ENCODE peak calls at places on chromosomes 2 and 18, in ten cellular contexts. One of them, this sample, is unnamed.

GRCh38 chr2:239538357-239539052 is 137.7 kb upstream of the HDAC4 start:
- DNase-seq in DND-41: no peak
- DNase-seq in body of pancreas: no peak
- DNase-seq in ascending aorta: no peak
- DNase-seq in H9: no peak
- DNase-seq in uterus: no peak
- DNase-seq in A549: no peak
- DNase-seq in cardiac muscle cell: no peak
- DNase-seq in lung: no peak
- DNase-seq in esophagus muscularis mucosa: no peak
- DNase-seq in this sample: no peak

GRCh38 chr18:55861266-55861665 is 273.3 kb upstream of the TCF4 start:
- DNase-seq in DND-41: no peak
- DNase-seq in body of pancreas: no peak
- DNase-seq in ascending aorta: no peak
- DNase-seq in H9: peak
- DNase-seq in uterus: no peak
- DNase-seq in A549: no peak
- DNase-seq in cardiac muscle cell: peak
- DNase-seq in lung: no peak
- DNase-seq in esophagus muscularis mucosa: no peak
- DNase-seq in this sample: no peak

GRCh38 chr2:58098254-58099096 is 51.9 kb downstream of the VRK2 start:
- DNase-seq in DND-41: no peak
- DNase-seq in body of pancreas: no peak
- DNase-seq in ascending aorta: no peak
- DNase-seq in H9: no peak
- DNase-seq in uterus: no peak
- DNase-seq in A549: no peak
- DNase-seq in cardiac muscle cell: peak
- DNase-seq in lung: no peak
- DNase-seq in esophagus muscularis mucosa: no peak
- DNase-seq in this sample: no peak

GRCh38 chr2:122523143-122523542 is 767.7 kb downstream of the TSN start:
- DNase-seq in DND-41: no peak
- DNase-seq in body of pancreas: no peak
- DNase-seq in ascending aorta: no peak
- DNase-seq in H9: peak
- DNase-seq in uterus: no peak
- DNase-seq in A549: no peak
- DNase-seq in cardiac muscle cell: no peak
- DNase-seq in lung: no peak
- DNase-seq in esophagus muscularis mucosa: no peak
- DNase-seq in this sample: no peak

GRCh38 chr2:179104736-179105135 is 54.8 kb upstream of the CCDC141 start:
- DNase-seq in DND-41: no peak
- DNase-seq in body of pancreas: no peak
- DNase-seq in ascending aorta: no peak
- DNase-seq in H9: no peak
- DNase-seq in uterus: no peak
- DNase-seq in A549: no peak
- DNase-seq in cardiac muscle cell: peak
- DNase-seq in lung: no peak
- DNase-seq in esophagus muscularis mucosa: no peak
- DNase-seq in this sample: no peak

GRCh38 chr2:109129921-109130725 is 1.1 kb downstream of the SH3RF3 start:
- DNase-seq in DND-41: no peak
- DNase-seq in body of pancreas: peak
- DNase-seq in ascending aorta: no peak
- DNase-seq in H9: peak
- DNase-seq in uterus: no peak
- DNase-seq in A549: no peak
- DNase-seq in cardiac muscle cell: peak
- DNase-seq in lung: no peak
- DNase-seq in esophagus muscularis mucosa: no peak
- DNase-seq in this sample: no peak

GRCh38 chr2:182360012-182360662 is 66.7 kb downstream of the PDE1A start:
- DNase-seq in DND-41: no peak
- DNase-seq in body of pancreas: peak
- DNase-seq in ascending aorta: no peak
- DNase-seq in H9: no peak
- DNase-seq in uterus: peak
- DNase-seq in A549: no peak
- DNase-seq in cardiac muscle cell: peak
- DNase-seq in lung: no peak
- DNase-seq in esophagus muscularis mucosa: no peak
- DNase-seq in this sample: no peak

GRCh38 chr2:200306719-200306968 is 151 bp downstream of the SPATS2L start:
- DNase-seq in DND-41: no peak
- DNase-seq in body of pancreas: no peak
- DNase-seq in ascending aorta: no peak
- DNase-seq in H9: no peak
- DNase-seq in uterus: no peak
- DNase-seq in A549: no peak
- DNase-seq in cardiac muscle cell: no peak
- DNase-seq in lung: no peak
- DNase-seq in esophagus muscularis mucosa: no peak
- DNase-seq in this sample: no peak

GRCh38 chr18:37661061-37661460 is 95.5 kb upstream of the CELF4 start:
- DNase-seq in DND-41: no peak
- DNase-seq in body of pancreas: no peak
- DNase-seq in ascending aorta: no peak
- DNase-seq in H9: no peak
- DNase-seq in uterus: no peak
- DNase-seq in A549: no peak
- DNase-seq in cardiac muscle cell: no peak
- DNase-seq in lung: peak
- DNase-seq in esophagus muscularis mucosa: peak
- DNase-seq in this sample: no peak

GRCh38 chr2:63424329-63425078 is 163.8 kb downstream of the WDPCP start:
- DNase-seq in DND-41: peak
- DNase-seq in body of pancreas: no peak
- DNase-seq in ascending aorta: no peak
- DNase-seq in H9: peak
- DNase-seq in uterus: no peak
- DNase-seq in A549: peak
- DNase-seq in cardiac muscle cell: peak
- DNase-seq in lung: no peak
- DNase-seq in esophagus muscularis mucosa: no peak
- DNase-seq in this sample: no peak

GRCh38 chr18:45689386-45689785 is 34.6 kb upstream of the SLC14A1 start:
- DNase-seq in DND-41: peak
- DNase-seq in body of pancreas: no peak
- DNase-seq in ascending aorta: no peak
- DNase-seq in H9: no peak
- DNase-seq in uterus: no peak
- DNase-seq in A549: no peak
- DNase-seq in cardiac muscle cell: no peak
- DNase-seq in lung: no peak
- DNase-seq in esophagus muscularis mucosa: no peak
- DNase-seq in this sample: no peak

GRCh38 chr2:23622466-23622865 is 237.5 kb downstream of the KLHL29 start:
- DNase-seq in DND-41: no peak
- DNase-seq in body of pancreas: no peak
- DNase-seq in ascending aorta: no peak
- DNase-seq in H9: no peak
- DNase-seq in uterus: no peak
- DNase-seq in A549: no peak
- DNase-seq in cardiac muscle cell: no peak
- DNase-seq in lung: no peak
- DNase-seq in esophagus muscularis mucosa: no peak
- DNase-seq in this sample: no peak

GRCh38 chr2:38702413-38702812 is 36.5 kb downstream of the GALM start:
- DNase-seq in DND-41: no peak
- DNase-seq in body of pancreas: no peak
- DNase-seq in ascending aorta: no peak
- DNase-seq in H9: no peak
- DNase-seq in uterus: no peak
- DNase-seq in A549: no peak
- DNase-seq in cardiac muscle cell: peak
- DNase-seq in lung: no peak
- DNase-seq in esophagus muscularis mucosa: no peak
- DNase-seq in this sample: no peak

GRCh38 chr18:45619062-45619825 is 4.0 kb downstream of the SLC14A2 start:
- DNase-seq in DND-41: no peak
- DNase-seq in body of pancreas: no peak
- DNase-seq in ascending aorta: no peak
- DNase-seq in H9: no peak
- DNase-seq in uterus: peak
- DNase-seq in A549: no peak
- DNase-seq in cardiac muscle cell: peak
- DNase-seq in lung: peak
- DNase-seq in esophagus muscularis mucosa: no peak
- DNase-seq in this sample: no peak

GRCh38 chr2:56009758-56010534 is 86.4 kb upstream of the EFEMP1 start:
- DNase-seq in DND-41: no peak
- DNase-seq in body of pancreas: no peak
- DNase-seq in ascending aorta: no peak
- DNase-seq in H9: no peak
- DNase-seq in uterus: no peak
- DNase-seq in A549: peak
- DNase-seq in cardiac muscle cell: peak
- DNase-seq in lung: no peak
- DNase-seq in esophagus muscularis mucosa: no peak
- DNase-seq in this sample: no peak

GRCh38 chr2:107027205-107027604 is 141.2 kb upstream of the ST6GAL2 start:
- DNase-seq in DND-41: no peak
- DNase-seq in body of pancreas: no peak
- DNase-seq in ascending aorta: no peak
- DNase-seq in H9: no peak
- DNase-seq in uterus: no peak
- DNase-seq in A549: no peak
- DNase-seq in cardiac muscle cell: no peak
- DNase-seq in lung: no peak
- DNase-seq in esophagus muscularis mucosa: no peak
- DNase-seq in this sample: no peak

DNA sequence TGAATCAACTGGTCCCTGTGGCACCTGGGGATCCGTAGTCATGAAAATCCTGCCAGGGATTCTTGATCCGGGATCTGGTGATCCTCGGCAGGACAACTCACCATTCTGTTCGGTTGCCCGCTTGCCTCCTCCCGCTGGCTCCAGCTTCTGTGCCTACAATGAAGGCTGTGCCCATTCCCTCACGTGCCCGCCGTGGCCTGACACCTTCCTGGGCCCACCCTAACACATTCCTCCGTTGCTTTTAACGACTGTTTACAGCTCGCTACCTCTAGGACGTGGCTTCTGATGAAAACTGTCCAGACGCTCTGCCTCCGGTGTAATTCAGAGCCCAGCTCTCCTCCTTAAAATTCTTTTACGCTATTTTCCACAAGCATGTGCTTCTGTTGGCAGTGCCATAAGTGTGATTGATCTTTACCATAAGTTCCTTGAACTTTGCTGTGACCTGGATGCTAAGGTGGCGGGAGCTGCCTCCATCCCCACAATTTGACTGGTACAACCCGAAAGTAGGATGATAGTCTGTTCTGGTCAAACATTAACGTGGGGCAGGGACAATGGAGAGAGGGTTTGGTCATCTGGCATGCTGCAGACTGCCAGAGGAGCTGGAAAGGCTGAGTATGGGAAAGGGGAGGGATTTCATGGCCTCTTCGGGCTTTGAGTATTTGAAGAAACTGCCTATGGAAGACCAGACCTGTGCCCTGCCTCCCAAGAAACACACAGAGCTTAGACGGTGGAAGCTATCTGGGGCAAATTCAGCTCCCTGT is 206.8 kb upstream of the TNP1 start:
- DNase-seq in DND-41: no peak
- DNase-seq in body of pancreas: no peak
- DNase-seq in ascending aorta: no peak
- DNase-seq in H9: no peak
- DNase-seq in uterus: no peak
- DNase-seq in A549: no peak
- DNase-seq in cardiac muscle cell: no peak
- DNase-seq in lung: no peak
- DNase-seq in esophagus muscularis mucosa: no peak
- DNase-seq in this sample: no peak
- H3K27ac ChIP-seq in DND-41: no peak
- H3K27ac ChIP-seq in body of pancreas: no peak
- H3K27ac ChIP-seq in ascending aorta: no peak
- H3K27ac ChIP-seq in H9: no peak
- H3K27ac ChIP-seq in uterus: peak
- H3K27ac ChIP-seq in A549: peak
- H3K27ac ChIP-seq in cardiac muscle cell: no peak
- H3K27ac ChIP-seq in lung: peak
- H3K27ac ChIP-seq in esophagus muscularis mucosa: no peak
- H3K27ac ChIP-seq in this sample: no peak

GRCh38 chr18:70075906-70076305 is 128.2 kb upstream of the CD226 start:
- DNase-seq in DND-41: no peak
- DNase-seq in body of pancreas: no peak
- DNase-seq in ascending aorta: no peak
- DNase-seq in H9: no peak
- DNase-seq in uterus: no peak
- DNase-seq in A549: no peak
- DNase-seq in cardiac muscle cell: peak
- DNase-seq in lung: no peak
- DNase-seq in esophagus muscularis mucosa: no peak
- DNase-seq in this sample: no peak
- TF ChIP-seq CTCF in DND-41: no peak
- TF ChIP-seq CTCF in body of pancreas: no peak
- TF ChIP-seq CTCF in ascending aorta: no peak
- TF ChIP-seq CTCF in H9: no peak
- TF ChIP-seq CTCF in uterus: no peak
- TF ChIP-seq CTCF in A549: no peak
- TF ChIP-seq CTCF in cardiac muscle cell: peak
- TF ChIP-seq CTCF in lung: no peak
- TF ChIP-seq CTCF in esophagus muscularis mucosa: no peak
- TF ChIP-seq CTCF in this sample: no peak

GRCh38 chr2:1914541-1915165 is 170.3 kb upstream of the PXDN start:
- DNase-seq in DND-41: no peak
- DNase-seq in body of pancreas: no peak
- DNase-seq in ascending aorta: no peak
- DNase-seq in H9: no peak
- DNase-seq in uterus: no peak
- DNase-seq in A549: no peak
- DNase-seq in cardiac muscle cell: no peak
- DNase-seq in lung: no peak
- DNase-seq in esophagus muscularis mucosa: no peak
- DNase-seq in this sample: no peak
- H3K27ac ChIP-seq in DND-41: no peak
- H3K27ac ChIP-seq in body of pancreas: no peak
- H3K27ac ChIP-seq in ascending aorta: no peak
- H3K27ac ChIP-seq in H9: no peak
- H3K27ac ChIP-seq in uterus: no peak
- H3K27ac ChIP-seq in A549: no peak
- H3K27ac ChIP-seq in cardiac muscle cell: no peak
- H3K27ac ChIP-seq in lung: no peak
- H3K27ac ChIP-seq in esophagus muscularis mucosa: no peak
- H3K27ac ChIP-seq in this sample: no peak

DNA sequence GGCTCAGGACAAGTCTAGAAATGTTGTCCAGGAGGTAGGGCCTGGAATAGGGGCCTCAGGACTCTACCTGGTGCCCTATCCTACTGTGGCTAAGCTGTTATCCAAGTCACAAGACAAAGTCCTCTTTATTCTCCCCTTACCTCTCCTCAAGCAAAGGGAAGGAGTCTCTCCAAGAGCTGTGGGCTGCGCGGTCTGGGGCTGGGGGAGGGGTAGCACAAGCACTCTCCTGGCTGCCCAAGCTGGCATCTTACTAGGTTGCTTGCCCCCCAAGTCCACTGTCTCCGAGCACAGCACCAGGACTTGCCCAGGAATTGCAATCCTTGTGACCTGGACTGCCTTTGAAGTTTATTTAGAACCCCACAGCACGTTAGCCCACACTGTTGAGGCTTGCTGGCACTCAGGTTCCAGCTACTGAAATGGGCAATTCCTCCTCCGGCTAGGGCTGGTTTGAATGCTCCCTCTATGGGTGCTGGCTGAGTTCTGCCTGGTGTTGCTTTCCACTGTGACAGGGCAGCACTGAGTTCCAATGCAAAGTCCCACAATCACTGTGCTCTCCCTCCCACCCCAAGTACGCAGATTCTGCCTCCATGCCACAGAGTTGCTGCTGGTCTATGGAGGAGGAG is 18.5 kb downstream of the DHRS9 start:
- DNase-seq in DND-41: no peak
- DNase-seq in body of pancreas: no peak
- DNase-seq in ascending aorta: no peak
- DNase-seq in H9: peak
- DNase-seq in uterus: no peak
- DNase-seq in A549: no peak
- DNase-seq in cardiac muscle cell: no peak
- DNase-seq in lung: no peak
- DNase-seq in esophagus muscularis mucosa: peak
- DNase-seq in this sample: no peak
- TF ChIP-seq CTCF in DND-41: no peak
- TF ChIP-seq CTCF in body of pancreas: no peak
- TF ChIP-seq CTCF in ascending aorta: no peak
- TF ChIP-seq CTCF in H9: no peak
- TF ChIP-seq CTCF in uterus: no peak
- TF ChIP-seq CTCF in A549: no peak
- TF ChIP-seq CTCF in cardiac muscle cell: no peak
- TF ChIP-seq CTCF in lung: no peak
- TF ChIP-seq CTCF in esophagus muscularis mucosa: no peak
- TF ChIP-seq CTCF in this sample: no peak